ENCODE peak calls at places on chromosomes 3 and 15, in ten cellular contexts. One of them, this sample, is unnamed.

GRCh38 chr15:40092416-40093223 is 16.1 kb downstream of the BMF start:
- DNase-seq in A172: peak; percentile 67
- DNase-seq in effector memory CD8-positive, alpha-beta T cell: no peak
- DNase-seq in NCI-H1092 treated with DMSO at 0.1 percent for 48 hours: peak; percentile 84
- DNase-seq in ELR: no peak
- DNase-seq in NCI-H1436 treated with DMSO at 0.1 percent for 48 hours: peak; percentile 73
- DNase-seq in psoas muscle: peak; percentile 89
- DNase-seq in fibroblast of mammary gland: peak; percentile 92
- DNase-seq in EH: peak; percentile 95
- DNase-seq in amniotic stem cell: no peak
- DNase-seq in this sample: peak; percentile 81

GRCh38 chr15:101397521-101398003 is 91.9 kb downstream of the PCSK6 start:
- DNase-seq in amniotic stem cell: no peak
- DNase-seq in EH: no peak
- DNase-seq in ELR: no peak
- DNase-seq in A172: no peak
- DNase-seq in NCI-H1092 treated with DMSO at 0.1 percent for 48 hours: no peak
- DNase-seq in effector memory CD8-positive, alpha-beta T cell: no peak
- DNase-seq in psoas muscle: no peak
- DNase-seq in NCI-H1436 treated with DMSO at 0.1 percent for 48 hours: no peak
- DNase-seq in fibroblast of mammary gland: no peak
- DNase-seq in this sample: no peak

GRCh38 chr15:68325721-68326120 is 48.2 kb downstream of the FEM1B start:
- DNase-seq in amniotic stem cell: no peak
- DNase-seq in NCI-H1436 treated with DMSO at 0.1 percent for 48 hours: no peak
- DNase-seq in A172: peak; percentile 39
- DNase-seq in EH: no peak
- DNase-seq in effector memory CD8-positive, alpha-beta T cell: no peak
- DNase-seq in psoas muscle: no peak
- DNase-seq in fibroblast of mammary gland: no peak
- DNase-seq in ELR: no peak
- DNase-seq in NCI-H1092 treated with DMSO at 0.1 percent for 48 hours: peak; percentile 1
- DNase-seq in this sample: no peak

GRCh38 chr15:33559207-33559890 is 248.6 kb downstream of the RYR3 start:
- DNase-seq in A172: no peak
- DNase-seq in psoas muscle: no peak
- DNase-seq in NCI-H1436 treated with DMSO at 0.1 percent for 48 hours: no peak
- DNase-seq in effector memory CD8-positive, alpha-beta T cell: no peak
- DNase-seq in EH: no peak
- DNase-seq in ELR: no peak
- DNase-seq in fibroblast of mammary gland: no peak
- DNase-seq in amniotic stem cell: no peak
- DNase-seq in NCI-H1092 treated with DMSO at 0.1 percent for 48 hours: no peak
- DNase-seq in this sample: no peak

GRCh38 chr3:153734777-153735551 is 386.2 kb upstream of the ARHGEF26 start:
- DNase-seq in NCI-H1092 treated with DMSO at 0.1 percent for 48 hours: no peak
- DNase-seq in amniotic stem cell: no peak
- DNase-seq in psoas muscle: no peak
- DNase-seq in EH: peak; percentile 7
- DNase-seq in fibroblast of mammary gland: peak; percentile 49
- DNase-seq in A172: no peak
- DNase-seq in effector memory CD8-positive, alpha-beta T cell: no peak
- DNase-seq in ELR: peak; percentile 32
- DNase-seq in NCI-H1436 treated with DMSO at 0.1 percent for 48 hours: no peak
- DNase-seq in this sample: no peak

GRCh38 chr3:56980798-56981390 is 79.6 kb upstream of the SPATA12 start:
- DNase-seq in amniotic stem cell: peak; percentile 92
- DNase-seq in EH: peak; percentile 97
- DNase-seq in NCI-H1436 treated with DMSO at 0.1 percent for 48 hours: peak; percentile 0
- DNase-seq in A172: peak; percentile 97
- DNase-seq in ELR: peak; percentile 96
- DNase-seq in psoas muscle: no peak
- DNase-seq in fibroblast of mammary gland: peak; percentile 100
- DNase-seq in effector memory CD8-positive, alpha-beta T cell: no peak
- DNase-seq in NCI-H1092 treated with DMSO at 0.1 percent for 48 hours: no peak
- DNase-seq in this sample: peak; percentile 59

GRCh38 chr3:52824037-52824436 is 6.4 kb downstream of the ITIH4 start:
- DNase-seq in NCI-H1436 treated with DMSO at 0.1 percent for 48 hours: no peak
- DNase-seq in ELR: no peak
- DNase-seq in A172: no peak
- DNase-seq in EH: no peak
- DNase-seq in amniotic stem cell: no peak
- DNase-seq in psoas muscle: no peak
- DNase-seq in NCI-H1092 treated with DMSO at 0.1 percent for 48 hours: no peak
- DNase-seq in effector memory CD8-positive, alpha-beta T cell: no peak
- DNase-seq in fibroblast of mammary gland: no peak
- DNase-seq in this sample: no peak

GRCh38 chr3:61809879-61810278 is 248.5 kb downstream of the PTPRG start:
- DNase-seq in NCI-H1092 treated with DMSO at 0.1 percent for 48 hours: peak; percentile 64
- DNase-seq in fibroblast of mammary gland: no peak
- DNase-seq in psoas muscle: peak; percentile 66
- DNase-seq in A172: no peak
- DNase-seq in EH: no peak
- DNase-seq in NCI-H1436 treated with DMSO at 0.1 percent for 48 hours: no peak
- DNase-seq in effector memory CD8-positive, alpha-beta T cell: no peak
- DNase-seq in amniotic stem cell: no peak
- DNase-seq in ELR: no peak
- DNase-seq in this sample: no peak

GRCh38 chr15:100802421-100803157 is 77.0 kb upstream of the ALDH1A3 start:
- DNase-seq in EH: no peak
- DNase-seq in effector memory CD8-positive, alpha-beta T cell: no peak
- DNase-seq in NCI-H1092 treated with DMSO at 0.1 percent for 48 hours: no peak
- DNase-seq in psoas muscle: no peak
- DNase-seq in NCI-H1436 treated with DMSO at 0.1 percent for 48 hours: no peak
- DNase-seq in fibroblast of mammary gland: no peak
- DNase-seq in ELR: no peak
- DNase-seq in amniotic stem cell: no peak
- DNase-seq in A172: no peak
- DNase-seq in this sample: no peak

GRCh38 chr3:53193466-53194217 is 32.6 kb downstream of the PRKCD start:
- DNase-seq in psoas muscle: no peak
- DNase-seq in fibroblast of mammary gland: no peak
- DNase-seq in NCI-H1436 treated with DMSO at 0.1 percent for 48 hours: no peak
- DNase-seq in amniotic stem cell: no peak
- DNase-seq in ELR: no peak
- DNase-seq in EH: peak; percentile 18
- DNase-seq in A172: no peak
- DNase-seq in NCI-H1092 treated with DMSO at 0.1 percent for 48 hours: no peak
- DNase-seq in effector memory CD8-positive, alpha-beta T cell: no peak
- DNase-seq in this sample: no peak

GRCh38 chr3:185823280-185824044 is 1.4 kb downstream of the IGF2BP2 start:
- DNase-seq in A172: no peak
- DNase-seq in psoas muscle: peak; percentile 57
- DNase-seq in effector memory CD8-positive, alpha-beta T cell: no peak
- DNase-seq in amniotic stem cell: no peak
- DNase-seq in fibroblast of mammary gland: no peak
- DNase-seq in NCI-H1436 treated with DMSO at 0.1 percent for 48 hours: no peak
- DNase-seq in EH: peak; percentile 63
- DNase-seq in ELR: peak; percentile 63
- DNase-seq in NCI-H1092 treated with DMSO at 0.1 percent for 48 hours: no peak
- DNase-seq in this sample: peak; percentile 88

GRCh38 chr15:25892126-25892525 is 29.0 kb upstream of the ATP10A start:
- DNase-seq in fibroblast of mammary gland: no peak
- DNase-seq in effector memory CD8-positive, alpha-beta T cell: no peak
- DNase-seq in ELR: no peak
- DNase-seq in NCI-H1092 treated with DMSO at 0.1 percent for 48 hours: no peak
- DNase-seq in A172: no peak
- DNase-seq in NCI-H1436 treated with DMSO at 0.1 percent for 48 hours: no peak
- DNase-seq in EH: peak; percentile 56
- DNase-seq in amniotic stem cell: no peak
- DNase-seq in psoas muscle: no peak
- DNase-seq in this sample: no peak

GRCh38 chr15:27970661-27971392 is 128.3 kb downstream of the OCA2 start:
- DNase-seq in NCI-H1092 treated with DMSO at 0.1 percent for 48 hours: no peak
- DNase-seq in effector memory CD8-positive, alpha-beta T cell: no peak
- DNase-seq in ELR: no peak
- DNase-seq in NCI-H1436 treated with DMSO at 0.1 percent for 48 hours: no peak
- DNase-seq in amniotic stem cell: no peak
- DNase-seq in A172: no peak
- DNase-seq in fibroblast of mammary gland: no peak
- DNase-seq in psoas muscle: no peak
- DNase-seq in EH: no peak
- DNase-seq in this sample: no peak

GRCh38 chr15:72197460-72198409 is at the start of gene GRAMD2A:
- DNase-seq in NCI-H1436 treated with DMSO at 0.1 percent for 48 hours: no peak
- DNase-seq in ELR: peak; percentile 65
- DNase-seq in A172: no peak
- DNase-seq in fibroblast of mammary gland: peak; percentile 39
- DNase-seq in amniotic stem cell: no peak
- DNase-seq in EH: peak; percentile 53
- DNase-seq in effector memory CD8-positive, alpha-beta T cell: no peak
- DNase-seq in psoas muscle: no peak
- DNase-seq in NCI-H1092 treated with DMSO at 0.1 percent for 48 hours: no peak
- DNase-seq in this sample: peak; percentile 89

This sample was measured in left lung.